ENCODE peak calls at places on chromosomes 13 and 19, in five cellular contexts. One of them, this sample, is unnamed.

GRCh38 chr13:106318941-106319411 is 216.5 kb downstream of the EFNB2 start:
- DNase-seq in IMR-90: peak
- DNase-seq in uterus: peak
- DNase-seq in cardiac fibroblast: peak
- DNase-seq in lower leg skin: no peak
- DNase-seq in this sample: peak

GRCh38 chr19:15587663-15588062 is 27.4 kb upstream of the CYP4F8 start:
- DNase-seq in cardiac fibroblast: no peak
- DNase-seq in uterus: no peak
- DNase-seq in IMR-90: no peak
- DNase-seq in lower leg skin: peak
- DNase-seq in this sample: no peak

GRCh38 chr19:36051637-36052036 is 2.4 kb downstream of the THAP8 start:
- DNase-seq in cardiac fibroblast: no peak
- DNase-seq in uterus: no peak
- DNase-seq in lower leg skin: no peak
- DNase-seq in IMR-90: no peak
- DNase-seq in this sample: no peak

GRCh38 chr19:45424191-45425058 is 708 bp upstream of the ERCC1 start:
- DNase-seq in uterus: peak
- DNase-seq in IMR-90: peak
- DNase-seq in lower leg skin: peak
- DNase-seq in cardiac fibroblast: peak
- DNase-seq in this sample: peak

GRCh38 chr13:20824762-20825161 is 51.0 kb upstream of the EEF1AKMT1 start:
- DNase-seq in cardiac fibroblast: no peak
- DNase-seq in IMR-90: peak
- DNase-seq in uterus: no peak
- DNase-seq in lower leg skin: no peak
- DNase-seq in this sample: no peak

GRCh38 chr19:13172335-13173128 is 22.3 kb downstream of the IER2 start:
- DNase-seq in cardiac fibroblast: peak
- DNase-seq in lower leg skin: peak
- DNase-seq in IMR-90: peak
- DNase-seq in uterus: peak
- DNase-seq in this sample: no peak

GRCh38 chr19:29118384-29118783 is 94.6 kb downstream of the UQCRFS1 start:
- DNase-seq in cardiac fibroblast: no peak
- DNase-seq in IMR-90: no peak
- DNase-seq in lower leg skin: no peak
- DNase-seq in uterus: no peak
- DNase-seq in this sample: no peak

GRCh38 chr19:45475537-45476348 is 7.9 kb downstream of the FOSB start:
- DNase-seq in uterus: no peak
- DNase-seq in IMR-90: peak
- DNase-seq in cardiac fibroblast: peak
- DNase-seq in lower leg skin: no peak
- DNase-seq in this sample: no peak

GRCh38 chr19:7868671-7869452 is 5.3 kb downstream of the PRR36 start:
- DNase-seq in lower leg skin: peak
- DNase-seq in cardiac fibroblast: peak
- DNase-seq in uterus: peak
- DNase-seq in IMR-90: peak
- DNase-seq in this sample: no peak

GRCh38 chr13:34161829-34162544 is 344.0 kb downstream of the RFC3 start:
- DNase-seq in uterus: no peak
- DNase-seq in cardiac fibroblast: peak
- DNase-seq in lower leg skin: no peak
- DNase-seq in IMR-90: peak
- DNase-seq in this sample: peak

GRCh38 chr13:87120476-87120875 is 550.7 kb upstream of the SLITRK5 start:
- DNase-seq in uterus: no peak
- DNase-seq in IMR-90: peak
- DNase-seq in lower leg skin: no peak
- DNase-seq in cardiac fibroblast: no peak
- DNase-seq in this sample: no peak

GRCh38 chr19:39200066-39200817 is 3.5 kb downstream of the NCCRP1 start:
- DNase-seq in IMR-90: no peak
- DNase-seq in uterus: no peak
- DNase-seq in cardiac fibroblast: no peak
- DNase-seq in lower leg skin: no peak
- DNase-seq in this sample: no peak

GRCh38 chr13:21550918-21551317 is 53.1 kb downstream of the MICU2 start:
- DNase-seq in cardiac fibroblast: no peak
- DNase-seq in uterus: no peak
- DNase-seq in IMR-90: no peak
- DNase-seq in lower leg skin: no peak
- DNase-seq in this sample: no peak

GRCh38 chr19:2337329-2337707 is 8.8 kb downstream of the SPPL2B start:
- DNase-seq in IMR-90: peak
- DNase-seq in uterus: peak
- DNase-seq in cardiac fibroblast: peak
- DNase-seq in lower leg skin: no peak
- DNase-seq in this sample: no peak
- TF ChIP-seq CTCF in IMR-90: peak
- TF ChIP-seq CTCF in uterus: peak
- TF ChIP-seq CTCF in cardiac fibroblast: peak
- TF ChIP-seq CTCF in lower leg skin: no peak
- TF ChIP-seq CTCF in this sample: peak

DNA sequence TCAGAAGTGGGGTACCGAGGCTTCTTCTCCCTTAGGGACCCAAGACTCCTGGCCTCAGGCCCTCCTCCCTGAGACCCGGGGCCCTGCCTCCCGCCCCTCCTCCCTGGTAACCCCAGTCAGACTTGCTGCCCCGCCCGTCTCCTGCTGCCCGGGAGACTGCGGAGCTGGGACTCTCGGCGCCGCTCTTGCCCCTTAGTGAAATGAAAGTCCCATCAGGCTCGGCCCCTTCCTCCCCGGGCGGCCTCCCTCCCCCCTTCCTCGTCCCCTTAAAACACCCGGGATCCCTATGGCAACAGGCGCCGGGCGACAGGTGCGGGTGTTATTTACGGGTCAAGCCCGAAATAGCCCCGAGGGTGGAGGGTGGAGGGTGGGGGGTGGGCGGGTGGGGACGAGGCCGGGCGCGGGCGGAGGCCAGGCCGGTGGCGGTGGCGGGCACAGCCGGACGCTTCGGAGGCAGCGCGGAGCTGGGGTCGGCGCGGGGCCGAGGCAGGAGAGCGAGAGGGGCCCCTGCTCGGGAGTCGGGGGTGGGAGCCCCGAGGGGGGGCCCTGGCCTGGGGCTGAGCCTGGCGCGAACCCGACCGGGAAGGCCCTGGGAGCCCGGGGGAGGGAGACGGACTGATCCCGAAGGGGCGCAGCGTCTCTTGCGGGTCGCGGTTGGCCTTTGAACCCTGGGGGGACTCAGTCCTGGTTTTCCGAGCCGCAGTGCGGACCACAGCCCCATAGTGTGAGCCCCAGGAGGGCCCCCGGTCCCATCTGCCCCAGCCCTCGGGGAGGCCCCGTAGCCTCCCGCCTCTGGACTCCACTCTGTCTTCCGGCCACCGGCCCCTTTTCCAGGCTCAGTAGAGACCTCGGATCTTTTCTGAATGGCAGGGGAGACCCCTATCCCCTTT is at the start of gene CACNG6:
- DNase-seq in IMR-90: no peak
- DNase-seq in lower leg skin: no peak
- DNase-seq in uterus: no peak
- DNase-seq in cardiac fibroblast: peak
- DNase-seq in this sample: no peak
- H3K4me3 ChIP-seq in IMR-90: peak
- H3K4me3 ChIP-seq in lower leg skin: no peak
- H3K4me3 ChIP-seq in uterus: no peak
- H3K4me3 ChIP-seq in cardiac fibroblast: peak
- H3K4me3 ChIP-seq in this sample: peak

DNA sequence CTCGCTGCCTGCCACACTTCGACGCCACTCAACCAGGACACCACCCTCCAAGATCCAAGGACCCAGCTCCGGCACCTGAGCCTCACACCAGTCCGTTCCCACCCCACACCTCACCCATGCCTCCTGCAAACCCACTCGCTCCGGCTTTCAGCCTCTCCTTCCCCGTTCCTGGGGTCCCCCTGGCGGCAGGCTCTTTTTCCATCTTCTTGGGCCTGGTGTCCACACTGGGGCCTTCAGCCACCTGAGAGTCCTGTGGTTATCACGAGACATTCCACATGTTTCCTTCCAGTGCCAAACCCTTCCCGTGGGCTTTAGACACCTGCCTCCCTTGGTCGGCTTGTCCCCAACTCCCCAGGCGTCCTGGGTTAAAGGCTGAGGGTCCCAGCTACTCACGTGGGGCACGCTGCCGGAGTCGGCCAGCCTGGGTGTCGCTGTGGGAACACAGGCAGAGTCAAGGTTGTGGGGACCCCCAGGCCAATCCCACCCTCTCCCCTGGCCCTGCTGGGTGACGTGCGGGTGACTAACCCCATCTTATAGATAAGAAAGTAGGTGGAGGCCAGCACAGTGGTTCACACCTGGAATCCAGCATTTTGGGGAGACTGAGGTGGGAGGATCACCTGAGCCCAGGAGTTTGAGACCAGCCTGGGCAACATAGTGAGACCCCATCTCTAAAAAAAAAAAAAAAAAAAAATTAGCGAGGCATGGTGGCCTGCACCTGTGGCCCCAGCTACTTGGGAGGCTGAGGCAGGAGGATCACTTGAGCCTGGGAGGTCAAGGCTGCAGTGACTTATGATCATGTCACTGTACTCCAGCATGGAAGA is 2.0 kb downstream of the JSRP1 start:
- DNase-seq in IMR-90: peak
- DNase-seq in cardiac fibroblast: peak
- DNase-seq in uterus: no peak
- DNase-seq in lower leg skin: no peak
- DNase-seq in this sample: no peak
- TF ChIP-seq CTCF in IMR-90: peak
- TF ChIP-seq CTCF in cardiac fibroblast: peak
- TF ChIP-seq CTCF in uterus: peak
- TF ChIP-seq CTCF in lower leg skin: no peak
- TF ChIP-seq CTCF in this sample: peak

DNA sequence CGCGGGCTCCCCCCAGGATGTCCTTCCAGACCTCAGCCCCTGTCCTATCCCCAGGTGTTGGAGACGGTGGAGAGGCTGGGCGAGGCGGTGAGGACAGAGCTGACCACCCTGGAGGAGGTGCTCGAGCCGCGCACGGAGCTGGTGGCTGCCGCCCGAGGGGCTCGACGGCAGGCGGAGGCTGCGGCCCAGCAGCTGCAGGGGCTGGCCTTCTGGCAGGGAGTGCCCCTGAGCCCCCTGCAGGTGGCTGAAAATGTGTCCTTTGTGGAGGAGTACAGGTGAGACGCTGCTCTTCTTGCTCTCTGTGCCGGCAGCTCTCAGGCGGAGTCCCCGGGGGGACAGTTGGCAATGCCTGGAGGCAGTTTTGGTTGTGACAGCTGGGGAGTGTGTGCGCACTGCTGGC is 6.9 kb downstream of the TTYH1 start:
- DNase-seq in uterus: no peak
- DNase-seq in cardiac fibroblast: no peak
- DNase-seq in lower leg skin: no peak
- DNase-seq in IMR-90: no peak
- DNase-seq in this sample: no peak
- H3K4me3 ChIP-seq in uterus: no peak
- H3K4me3 ChIP-seq in cardiac fibroblast: no peak
- H3K4me3 ChIP-seq in lower leg skin: no peak
- H3K4me3 ChIP-seq in IMR-90: no peak
- H3K4me3 ChIP-seq in this sample: no peak

This sample was measured in AG04449.